ENCODE peak calls at places on chromosomes 16 and 17, in six cellular contexts. H is midbrain; X is left ventricle myocardium inferior; J is HL-60; K is stimulated activated CD8-positive, alpha-beta memory T cell treated with anti-CD3 and anti-CD28 coated beads, Interleukin-12 subunit alpha, Interleukin-12 subunit beta, amount 100 ng/mL, for 4 hours; M is H1. T is an unnamed sample.
A peak's percentile ranks its signal among the peaks of the same experiment; 100 is the strongest.

GRCh38 chr17:6914711-6915110 is 81.1 kb upstream of the ALOX12 start:
- DNase-seq in M (no peak), K (no peak), J (peak; percentile 39), H (no peak), X (no peak), T (peak; percentile 41)

GRCh38 chr17:1241904-1242303 is 28.3 kb upstream of the BHLHA9 start:
- DNase-seq in M (no peak), H (no peak), X (no peak), K (no peak), J (peak; percentile 40), T (no peak)

GRCh38 chr17:33461051-33461450 is 168.0 kb upstream of the ASIC2 start:
- DNase-seq in M (no peak), J (no peak), H (no peak), K (no peak), X (no peak), T (no peak)

GRCh38 chr17:33977729-33978514 is 277.2 kb upstream of the CCL2 start:
- DNase-seq in H (no peak), X (no peak), M (no peak), K (no peak), J (no peak), T (no peak)

GRCh38 chr17:67511012-67511411 is 133.9 kb downstream of the PITPNC1 start:
- DNase-seq in K (no peak), H (no peak), X (no peak), M (no peak), J (no peak), T (no peak)

GRCh38 chr17:55931448-55931847 is 180.6 kb downstream of the PCTP start:
- DNase-seq in M (no peak), K (no peak), H (no peak), J (peak; percentile 48), X (no peak), T (no peak)

GRCh38 chr16:77424841-77425604 is 9.8 kb downstream of the ADAMTS18 start:
- DNase-seq in M (no peak), J (no peak), X (no peak), K (no peak), H (no peak), T (no peak)

GRCh38 chr17:60461584-60461983 is 39.3 kb downstream of the CHCT1 start:
- DNase-seq in K (no peak), J (no peak), H (no peak), M (no peak), X (no peak), T (no peak)

GRCh38 chr16:5560084-5560483 is 462.5 kb upstream of the EEF2KMT start:
- DNase-seq in H (no peak), K (no peak), M (no peak), X (no peak), J (no peak), T (peak; percentile 9)

GRCh38 chr17:73323622-73324455 is 12.0 kb upstream of the CDC42EP4 start:
- DNase-seq in J (no peak), K (no peak), M (no peak), H (no peak), X (peak; percentile 46), T (no peak)

GRCh38 chr17:4806420-4806769 is 557 bp upstream of the PLD2 start:
- DNase-seq in K (no peak), H (no peak), M (no peak), X (no peak), J (no peak), T (no peak)

GRCh38 chr16:79801550-79802090 is 201.1 kb upstream of the MAF start:
- DNase-seq in H (no peak), X (no peak), K (no peak), M (no peak), J (no peak), T (no peak)

GRCh38 chr17:81511800-81512559 is 619 bp downstream of the ACTG1 start:
- DNase-seq in X (no peak), M (no peak), K (no peak), H (no peak), J (no peak), T (no peak)

GRCh38 chr17:40872416-40872815 is 5.4 kb upstream of the KRT12 start:
- DNase-seq in K (no peak), M (no peak), J (no peak), X (no peak), H (no peak), T (no peak)

GRCh38 chr17:59878624-59879023 is 14.1 kb downstream of the TUBD1 start:
- DNase-seq in X (no peak), M (no peak), K (no peak), J (no peak), H (no peak), T (no peak)

GRCh38 chr17:16439867-16440351 is 24.5 kb downstream of the TRPV2 start:
- DNase-seq in X (no peak), K (no peak), H (no peak), M (no peak), J (peak; percentile 52), T (no peak)

GRCh38 chr16:69327585-69328310 is 2.6 kb downstream of the PDF start:
- DNase-seq in H (no peak), J (no peak), X (no peak), K (no peak), M (no peak), T (no peak)

GRCh38 chr16:88941051-88941932 is 35.7 kb downstream of the CBFA2T3 start:
- DNase-seq in M (no peak), H (no peak), K (no peak), X (peak; percentile 66), J (no peak), T (no peak)

GRCh38 chr17:28484296-28484695 is 10.9 kb downstream of the SLC13A2 start:
- DNase-seq in M (no peak), K (no peak), X (no peak), H (no peak), J (peak; percentile 41), T (no peak)

GRCh38 chr16:2468142-2468724 is 2.9 kb upstream of the NTN3 start:
- DNase-seq in M (peak; percentile 61), X (no peak), H (peak; percentile 43), K (no peak), J (no peak), T (no peak)

GRCh38 chr17:74307984-74308773 is 17.8 kb upstream of the KIF19 start:
- DNase-seq in J (no peak), K (no peak), X (peak; percentile 68), H (no peak), M (no peak), T (no peak)

GRCh38 chr17:43713494-43714162 is 45.0 kb downstream of the SOST start:
- DNase-seq in H (no peak), M (peak; percentile 70), X (peak; percentile 40), J (peak; percentile 31), K (no peak), T (no peak)

GRCh38 chr17:3693829-3694231 is 2.1 kb downstream of the P2RX5 start:
- DNase-seq in J (no peak), K (peak; percentile 24), M (no peak), H (no peak), X (no peak), T (no peak)

GRCh38 chr16:47162670-47163420 is 19.1 kb upstream of the NETO2 start:
- DNase-seq in H (no peak), M (no peak), J (no peak), X (no peak), K (no peak), T (no peak)

T was measured in Jurkat, Clone E6-1.